ENCODE peak calls at places on chromosomes 2 and 18, in four cellular contexts. O is HepG2, U is SK-N-SH, Q is H1. Y is an unnamed sample.
A peak's percentile ranks its signal among the peaks of the same experiment; 100 is the strongest.

GRCh38 chr2:13413989-13414388 is 697.3 kb downstream of the TRIB2 start:
- DNase-seq in O (no peak), U (no peak), Q (no peak), Y (no peak)

GRCh38 chr2:145010635-145011034 is 490.7 kb upstream of the ZEB2 start:
- DNase-seq in O (no peak), U (no peak), Q (no peak), Y (no peak)

GRCh38 chr2:60230596-60230995 is 322.9 kb downstream of the BCL11A start:
- DNase-seq in O (no peak), U (no peak), Q (no peak), Y (no peak)

GRCh38 chr2:217618744-217619143 is 384.1 kb downstream of the TNS1 start:
- DNase-seq in O (no peak), U (no peak), Q (no peak), Y (no peak)

GRCh38 chr2:47134386-47135090 is 20.6 kb downstream of the STPG4 start:
- DNase-seq in O (no peak), U (no peak), Q (no peak), Y (no peak)

GRCh38 chr18:49847524-49847923 is 34.2 kb upstream of the ACAA2 start:
- DNase-seq in O (no peak), U (no peak), Q (no peak), Y (no peak)

GRCh38 chr2:105580870-105581567 is 163.7 kb upstream of the NCK2 start:
- DNase-seq in O (no peak), U (no peak), Q (no peak), Y (no peak)

GRCh38 chr2:118965737-118966136 is 23.7 kb downstream of the MARCO start:
- DNase-seq in O (no peak), U (no peak), Q (peak; percentile 19), Y (no peak)

GRCh38 chr2:8477511-8478132 is 204.2 kb upstream of the ID2 start:
- DNase-seq in O (no peak), U (no peak), Q (no peak), Y (peak; percentile 95)

GRCh38 chr18:79644006-79644665 is 35.5 kb upstream of the CTDP1 start:
- DNase-seq in O (peak; percentile 50), U (peak; percentile 93), Q (peak; percentile 90), Y (peak; percentile 15)

GRCh38 chr18:46250084-46250811 is 146.1 kb downstream of the HAUS1 start:
- DNase-seq in O (no peak), U (peak; percentile 15), Q (no peak), Y (peak; percentile 92)

GRCh38 chr2:120264995-120265394 is 12.3 kb downstream of the RALB start:
- DNase-seq in O (no peak), U (no peak), Q (no peak), Y (no peak)

GRCh38 chr2:69567157-69567908 is 76.2 kb downstream of the AAK1 start:
- DNase-seq in O (no peak), U (no peak), Q (no peak), Y (no peak)

GRCh38 chr2:39679805-39680204 is 14.1 kb downstream of the TMEM178A start:
- DNase-seq in O (no peak), U (no peak), Q (no peak), Y (no peak)

GRCh38 chr2:2613279-2614199 is 282.5 kb upstream of the MYT1L start:
- DNase-seq in O (peak; percentile 69), U (peak; percentile 92), Q (peak; percentile 90), Y (peak; percentile 56)

GRCh38 chr2:47094519-47095155 is 60.5 kb downstream of the STPG4 start:
- DNase-seq in O (no peak), U (peak; percentile 74), Q (no peak), Y (no peak)

GRCh38 chr2:217220228-217221013 is 360.6 kb upstream of the TNP1 start:
- DNase-seq in O (no peak), U (no peak), Q (no peak), Y (no peak)

GRCh38 chr2:37671816-37672103 is 318 bp upstream of the CDC42EP3 start:
- DNase-seq in O (no peak), U (no peak), Q (no peak), Y (no peak)

GRCh38 chr2:222842517-222843174 is 18.2 kb upstream of the ACSL3 start:
- DNase-seq in O (peak; percentile 95), U (no peak), Q (no peak), Y (no peak)

GRCh38 chr2:102020596-102021170 is 28.9 kb downstream of the IL1R2 start:
- DNase-seq in O (peak; percentile 80), U (peak; percentile 81), Q (peak; percentile 94), Y (no peak)

GRCh38 chr2:231926761-231927565 is 767 bp upstream of the NPPC start:
- DNase-seq in O (no peak), U (peak; percentile 49), Q (peak; percentile 80), Y (no peak)

GRCh38 chr2:64914735-64915509 is 74.3 kb upstream of the SLC1A4 start:
- DNase-seq in O (no peak), U (no peak), Q (no peak), Y (peak; percentile 96)

GRCh38 chr2:42086500-42086953 is 38.7 kb downstream of the PKDCC start:
- DNase-seq in O (peak; percentile 76), U (peak; percentile 87), Q (peak; percentile 65), Y (no peak)

GRCh38 chr18:59921384-59921891 is 21.6 kb downstream of the PMAIP1 start:
- DNase-seq in O (no peak), U (no peak), Q (no peak), Y (no peak)

GRCh38 chr18:73503326-73503725 is 635.5 kb upstream of the NETO1 start:
- DNase-seq in O (no peak), U (no peak), Q (no peak), Y (no peak)

GRCh38 chr2:219552382-219553167 is 8.7 kb downstream of the TMEM198 start:
- DNase-seq in O (peak; percentile 79), U (peak; percentile 96), Q (peak; percentile 100), Y (no peak)

GRCh38 chr2:232979871-232980461 is 33.1 kb downstream of the NGEF start:
- DNase-seq in O (peak; percentile 27), U (no peak), Q (no peak), Y (no peak)

DNA sequence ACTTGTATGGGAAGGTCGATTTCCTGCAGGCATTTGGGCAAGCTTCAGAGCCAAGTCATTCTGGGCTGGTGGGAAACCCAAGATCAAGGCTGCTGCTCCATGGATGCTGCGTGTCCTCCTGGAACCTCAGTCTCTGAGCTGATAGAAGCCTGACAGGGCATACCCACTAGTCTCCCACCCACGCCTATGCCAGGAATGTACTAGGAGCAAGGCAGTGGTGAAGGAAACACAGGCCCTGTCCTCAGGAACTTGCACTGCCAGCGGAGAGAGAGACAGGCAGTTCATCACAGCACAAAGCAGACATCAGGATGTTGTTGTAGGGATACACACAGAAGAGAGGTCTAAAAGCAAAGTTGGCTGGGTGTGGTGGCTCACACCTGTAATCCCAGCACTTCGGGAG is 84.2 kb downstream of the PLB1 start:
- DNase-seq in O (no peak), U (no peak), Q (no peak), Y (no peak)
- H2AFZ ChIP-seq in O (no peak overlapping the region), U (no peak overlapping the region), Q (no peak overlapping the region), Y (no peak overlapping the region)

DNA sequence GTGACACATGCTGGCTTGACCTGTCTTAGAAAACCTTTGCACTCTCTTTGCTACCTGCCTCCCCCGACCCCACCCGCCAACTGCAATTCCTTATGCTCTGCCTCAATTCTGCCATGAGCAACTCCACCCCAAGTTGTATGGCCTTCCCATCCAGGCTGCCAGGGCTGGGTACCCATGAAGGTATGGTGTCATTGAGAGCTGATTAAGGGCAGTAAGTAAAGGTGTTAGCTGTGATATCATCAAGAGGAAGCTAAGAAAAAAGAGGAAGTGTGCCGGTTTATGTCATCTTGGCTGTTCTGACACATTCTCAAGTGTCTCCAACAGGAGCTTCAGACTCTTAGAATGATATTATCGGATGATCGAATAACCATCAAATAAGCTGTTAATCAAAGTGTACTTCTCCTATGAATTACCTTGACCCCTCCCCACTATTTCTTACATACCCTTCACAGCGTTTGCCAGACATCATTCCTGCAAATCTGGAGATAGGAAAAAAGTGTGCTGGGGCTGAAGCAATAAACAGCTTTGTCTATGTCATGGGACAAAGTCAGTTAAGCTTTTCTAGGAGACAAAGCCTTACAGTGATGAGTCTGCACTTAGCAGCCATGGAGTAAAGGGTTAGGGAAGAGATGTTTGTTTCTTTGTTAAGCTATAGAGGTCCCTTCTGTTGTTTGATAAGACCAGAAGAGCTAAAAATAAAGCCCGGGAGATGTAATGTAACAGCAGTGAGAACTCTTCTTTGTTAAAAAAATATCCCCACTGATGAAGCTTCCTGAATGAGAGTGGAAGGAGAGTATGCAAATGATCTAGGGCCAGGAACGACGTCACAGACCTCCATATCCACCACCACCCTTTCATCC is 40.4 kb upstream of the SMAD2 start:
- DNase-seq in O (no peak), U (no peak), Q (no peak), Y (no peak)
- TF ChIP-seq TCF12 in O (no peak), U (no peak), Q (no peak), Y (no peak)

GRCh38 chr2:237474511-237474911 is 12.5 kb upstream of the MLPH start:
- DNase-seq in O (no peak), U (peak; percentile 51), Q (no peak), Y (no peak)
- H2AFZ ChIP-seq in O (no peak overlapping the region), U (no peak overlapping the region), Q (no peak overlapping the region), Y (peak overlapping the region; percentile 80)

GRCh38 chr2:34475141-34475540 is 876.0 kb upstream of the FAM98A start:
- DNase-seq in O (no peak), U (no peak), Q (no peak), Y (no peak)
- TF ChIP-seq TCF12 in O (no peak), U (no peak), Q (no peak), Y (no peak)

GRCh38 chr18:70279470-70279869 is 9.4 kb upstream of the SOCS6 start:
- DNase-seq in O (no peak), U (no peak), Q (no peak), Y (no peak)

GRCh38 chr18:70284976-70285610 is 3.8 kb upstream of the SOCS6 start:
- DNase-seq in O (no peak), U (no peak), Q (no peak), Y (no peak)

GRCh38 chr18:70276416-70277145 is 12.3 kb upstream of the SOCS6 start:
- DNase-seq in O (no peak), U (no peak), Q (no peak), Y (no peak)

DNA sequence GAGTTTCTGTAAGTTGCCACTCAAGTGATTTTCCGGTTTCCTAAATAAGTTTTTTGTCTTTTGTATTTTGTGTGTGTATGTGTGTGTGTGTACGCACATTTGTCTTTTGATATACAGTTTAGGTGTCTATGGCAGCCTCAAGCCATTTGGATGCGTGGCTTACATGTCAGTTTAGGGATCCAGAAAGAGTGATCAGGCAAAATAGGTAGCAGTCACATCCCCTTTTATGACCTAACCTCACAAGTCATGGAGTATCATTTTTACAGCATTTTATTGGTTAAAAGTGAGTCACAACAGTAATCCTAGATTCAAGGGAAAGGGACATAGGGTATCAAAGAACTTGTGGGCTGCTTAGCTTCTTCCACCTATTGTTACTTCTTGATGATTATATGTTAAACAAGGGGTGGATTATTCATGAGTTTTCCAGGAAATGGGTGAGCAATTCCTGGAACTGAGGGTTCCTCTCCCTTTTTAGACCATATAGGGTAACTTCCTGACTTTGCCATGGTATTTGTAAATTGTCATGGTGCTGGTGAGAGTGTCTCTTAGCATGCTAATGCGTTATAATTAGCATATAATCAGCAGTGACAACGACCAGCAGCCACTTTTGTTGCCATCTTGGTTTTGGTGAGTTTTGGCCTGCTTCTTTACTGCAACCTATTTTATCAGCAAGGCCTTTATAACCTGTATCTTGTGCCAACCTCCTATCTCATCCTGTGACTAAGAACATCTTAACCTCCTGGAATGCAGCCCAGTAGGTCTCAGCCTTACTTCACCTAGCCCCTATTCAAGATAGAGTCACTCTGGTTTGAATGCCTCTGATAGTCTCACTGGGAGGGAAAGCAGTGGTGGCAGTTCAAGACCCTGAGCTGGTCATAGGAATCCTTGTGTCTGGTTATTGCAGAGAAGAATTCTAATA is 8.6 kb upstream of the SOCS6 start:
- DNase-seq in O (no peak), U (no peak), Q (no peak), Y (no peak)
- H2AFZ ChIP-seq in O (no peak overlapping the region), U (no peak overlapping the region), Q (no peak overlapping the region), Y (no peak overlapping the region)

Y was measured in GM12878.